ENCODE peak calls at places on chromosome 3, in nine cellular contexts. A is AG09309; Z is DND-41; K is cardiac fibroblast; W is fibroblast of the aortic adventitia; O is breast epithelium; T is hepatocyte; Y is CD8-positive, alpha-beta memory T cell; L is fibroblast of lung. U is an unnamed sample.

GRCh38 chr3:141452045-141452444 is 34.8 kb upstream of the RASA2 start:
- DNase-seq in K (peak), W (peak), A (no peak), Y (no peak), T (peak), L (peak), O (no peak), Z (peak), U (peak)

GRCh38 chr3:143120716-143121239 is 1.2 kb downstream of the CHST2 start:
- DNase-seq in K (peak), W (peak), Z (no peak), A (no peak), T (peak), L (peak), Y (peak), O (no peak), U (no peak)

GRCh38 chr3:144129536-144130214 is 158.1 kb downstream of the DIPK2A start:
- DNase-seq in W (no peak), T (no peak), O (no peak), Y (no peak), L (no peak), K (no peak), A (no peak), Z (no peak), U (peak)

GRCh38 chr3:193905993-193906396 is 230.0 kb upstream of the HES1 start:
- DNase-seq in Y (no peak), L (no peak), K (no peak), O (no peak), Z (no peak), W (no peak), A (no peak), T (no peak), U (peak)

GRCh38 chr3:5251196-5251583 is 63.7 kb downstream of the EDEM1 start:
- DNase-seq in K (no peak), L (no peak), A (no peak), T (no peak), W (no peak), Y (no peak), Z (no peak), O (no peak), U (no peak)

GRCh38 chr3:171967137-171967783 is 72.1 kb upstream of the FNDC3B start:
- DNase-seq in A (peak), O (no peak), T (peak), K (peak), Y (no peak), W (peak), L (peak), Z (no peak), U (peak)

GRCh38 chr3:39276746-39277145 is 3.1 kb downstream of the CX3CR1 start:
- DNase-seq in A (no peak), W (no peak), K (no peak), O (no peak), T (no peak), L (no peak), Y (no peak), Z (no peak), U (no peak)

GRCh38 chr3:79491029-79491634 is 276.7 kb downstream of the ROBO1 start:
- DNase-seq in Z (no peak), K (no peak), W (no peak), L (peak), O (no peak), T (no peak), A (no peak), Y (no peak), U (peak)

GRCh38 chr3:150583028-150583427 is 20.1 kb upstream of the SELENOT start:
- DNase-seq in L (no peak), Z (no peak), Y (no peak), K (no peak), W (no peak), O (no peak), A (no peak), T (no peak), U (no peak)

GRCh38 chr3:195207731-195208130 is 63.2 kb downstream of the XXYLT1 start:
- DNase-seq in O (no peak), Y (no peak), K (no peak), L (peak), W (peak), Z (no peak), T (no peak), A (no peak), U (no peak)

GRCh38 chr3:114590309-114591047 is 296.6 kb downstream of the TIGIT start:
- DNase-seq in Z (no peak), K (no peak), O (no peak), Y (no peak), A (no peak), L (no peak), T (no peak), W (no peak), U (no peak)

GRCh38 chr3:129829640-129830039 is 63.9 kb downstream of the TMCC1 start:
- DNase-seq in A (peak), Z (peak), Y (no peak), L (peak), O (peak), T (peak), W (peak), K (peak), U (peak)

GRCh38 chr3:32283304-32283703 is 44.8 kb downstream of the CMTM8 start:
- DNase-seq in L (no peak), Z (no peak), K (peak), O (no peak), T (peak), W (no peak), Y (no peak), A (no peak), U (no peak)

GRCh38 chr3:111803123-111803593 is 55.9 kb upstream of the PHLDB2 start:
- DNase-seq in Y (no peak), O (peak), W (peak), Z (no peak), K (peak), L (peak), T (peak), A (peak), U (peak)

GRCh38 chr3:169497567-169498257 is 165.8 kb downstream of the MECOM start:
- DNase-seq in T (no peak), W (peak), A (no peak), L (peak), O (no peak), K (peak), Y (no peak), Z (no peak), U (no peak)

GRCh38 chr3:75118805-75119204 is 504.3 kb upstream of the CNTN3 start:
- DNase-seq in T (no peak), Z (no peak), K (no peak), W (no peak), L (no peak), A (no peak), Y (no peak), O (no peak), U (no peak)

GRCh38 chr3:184582583-184582982 is 21.0 kb downstream of the EPHB3 start:
- DNase-seq in W (peak), Z (no peak), L (no peak), A (no peak), T (no peak), Y (no peak), O (no peak), K (peak), U (no peak)

GRCh38 chr3:126129408-126129891 is 45.5 kb upstream of the SLC41A3 start:
- DNase-seq in W (no peak), A (no peak), Y (no peak), O (peak), K (peak), L (no peak), T (no peak), Z (no peak), U (no peak)

GRCh38 chr3:52787246-52787645 is 7.3 kb upstream of the ITIH3 start:
- DNase-seq in A (no peak), W (no peak), K (no peak), Y (no peak), L (no peak), Z (no peak), O (no peak), T (no peak), U (no peak)

GRCh38 chr3:152436707-152437615 is 168.2 kb downstream of the MBNL1 start:
- DNase-seq in T (no peak), K (no peak), Y (no peak), A (no peak), W (no peak), O (no peak), L (no peak), Z (no peak), U (no peak)

GRCh38 chr3:147298511-147298982 is 107.8 kb downstream of the ZIC4 start:
- DNase-seq in L (peak), Y (no peak), K (peak), W (peak), Z (no peak), O (no peak), T (peak), A (peak), U (peak)

GRCh38 chr3:99410789-99411311 is 227.5 kb upstream of the COL8A1 start:
- DNase-seq in Z (no peak), W (peak), O (no peak), Y (no peak), K (peak), A (peak), L (peak), T (no peak), U (peak)

GRCh38 chr3:177676148-177676547 is 478.9 kb upstream of the TBL1XR1 start:
- DNase-seq in L (no peak), W (no peak), O (no peak), Z (no peak), A (no peak), T (no peak), Y (no peak), K (no peak), U (no peak)

GRCh38 chr3:117547956-117548550 is 838.5 kb downstream of the TUSC7 start:
- DNase-seq in A (no peak), O (no peak), Y (no peak), L (peak), K (peak), Z (no peak), T (no peak), W (peak), U (peak)

GRCh38 chr3:167520656-167521360 is 47.0 kb upstream of the SERPINI2 start:
- DNase-seq in A (no peak), Y (no peak), O (no peak), T (peak), K (no peak), Z (no peak), W (no peak), L (no peak), U (no peak)

GRCh38 chr3:127389913-127390312 is 102.1 kb upstream of the PRR20G start:
- DNase-seq in L (no peak), K (no peak), T (no peak), Z (no peak), Y (no peak), A (no peak), W (no peak), O (no peak), U (no peak)

GRCh38 chr3:126083913-126084514 is at the start of gene SLC41A3:
- DNase-seq in L (peak), Y (peak), A (peak), O (peak), K (peak), W (peak), Z (peak), T (peak), U (no peak)

GRCh38 chr3:38455639-38456430 is 2.1 kb downstream of the ACVR2B start:
- DNase-seq in A (no peak), K (no peak), W (no peak), T (no peak), L (peak), O (no peak), Z (no peak), Y (no peak), U (no peak)

GRCh38 chr3:133509482-133509881 is 64.0 kb upstream of the CDV3 start:
- DNase-seq in Z (no peak), L (no peak), A (no peak), W (no peak), Y (no peak), O (no peak), T (no peak), K (peak), U (no peak)

GRCh38 chr3:71461749-71462483 is 121.6 kb downstream of the FOXP1 start:
- DNase-seq in T (no peak), Z (no peak), O (no peak), L (peak), K (peak), Y (no peak), W (no peak), A (no peak), U (no peak)

GRCh38 chr3:190709351-190709773 is 153.1 kb downstream of the GMNC start:
- DNase-seq in Z (no peak), W (peak), T (no peak), A (peak), O (no peak), K (peak), Y (no peak), L (peak), U (peak)

GRCh38 chr3:133573629-133574194 is at the start of gene CDV3:
- DNase-seq in L (no peak), A (no peak), Y (no peak), O (no peak), Z (no peak), K (no peak), W (no peak), T (no peak), U (no peak)

GRCh38 chr3:122183893-122184590 is 574 bp downstream of the CASR start:
- DNase-seq in Y (no peak), L (no peak), W (no peak), T (no peak), Z (no peak), A (no peak), O (no peak), K (no peak), U (no peak)
- H3K4me3 ChIP-seq in Y (no peak), L (no peak), W (no peak), T (peak), Z (no peak), A (no peak), O (peak), K (no peak), U (no peak)

DNA sequence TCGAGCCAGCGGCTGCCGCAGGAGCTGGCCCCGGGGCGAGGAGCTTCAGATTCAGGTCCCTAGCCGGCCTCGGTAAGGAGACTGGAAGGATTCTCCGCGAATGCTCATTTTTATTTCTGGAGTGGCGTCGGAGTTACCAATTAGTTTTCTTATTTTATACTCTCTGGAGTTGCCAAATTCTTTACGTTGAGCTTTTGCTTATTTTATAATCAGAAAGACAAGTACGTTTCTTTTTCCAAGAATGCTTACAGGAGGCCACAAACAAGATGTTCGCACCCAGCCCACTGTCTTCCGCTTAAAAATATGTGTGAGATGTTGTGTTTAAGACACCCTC is 453 bp upstream of the GPR156 start:
- DNase-seq in O (no peak), Y (no peak), K (no peak), W (no peak), Z (no peak), T (no peak), L (no peak), A (no peak), U (no peak)
- H3K4me3 ChIP-seq in O (peak), Y (no peak), K (peak), W (peak), Z (no peak), T (peak), L (peak), A (peak), U (peak)

GRCh38 chr3:8827641-8828040 is 58.2 kb upstream of the OXTR start:
- DNase-seq in T (no peak), Z (no peak), K (no peak), Y (no peak), W (no peak), L (no peak), A (no peak), O (no peak), U (no peak)
- H3K4me3 ChIP-seq in T (no peak), Z (no peak), K (no peak), Y (no peak), W (no peak), L (no peak), A (no peak), O (no peak), U (no peak)

DNA sequence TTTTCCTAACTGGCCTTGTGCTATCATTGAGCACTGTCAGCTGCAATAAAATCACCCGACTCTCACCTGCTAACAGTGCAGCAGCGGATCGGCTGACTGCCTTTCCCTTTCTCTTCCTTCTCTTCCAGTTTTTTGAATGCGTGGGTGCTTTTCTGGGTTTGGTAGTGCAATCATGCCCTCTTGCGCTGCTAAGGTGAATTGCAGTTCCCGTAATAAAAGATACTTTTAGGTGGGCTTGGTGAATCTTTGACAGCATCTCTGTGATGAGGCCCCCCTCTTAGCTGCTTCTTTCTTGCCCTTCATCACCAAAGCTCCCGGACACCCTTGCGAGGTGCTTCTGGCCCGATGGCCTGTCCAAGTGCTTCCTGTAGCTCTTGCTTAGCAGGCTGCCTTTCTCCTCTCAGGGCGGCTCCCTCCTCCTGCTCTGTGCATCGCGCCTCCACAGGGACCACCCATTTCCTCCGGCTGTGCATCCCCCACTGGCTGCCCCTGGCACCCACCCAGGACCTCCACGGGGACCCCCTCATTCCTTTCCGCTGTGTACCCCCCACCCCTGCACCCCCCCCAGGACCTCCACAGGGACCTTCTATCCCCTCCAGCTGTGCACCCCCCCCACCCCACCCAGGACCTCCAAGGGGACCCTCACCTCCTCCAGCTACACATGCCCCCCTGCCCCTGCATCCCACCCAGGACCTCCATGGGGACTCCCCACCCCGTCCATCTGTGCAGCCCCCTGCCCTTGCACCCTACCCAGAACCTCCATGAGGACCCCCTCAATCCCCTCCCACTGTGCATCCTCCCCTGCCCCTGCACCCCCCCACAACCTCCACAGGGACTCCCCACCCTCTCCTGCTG is 50.8 kb upstream of the RPL32 start:
- DNase-seq in A (peak), T (peak), O (peak), K (peak), Z (peak), L (peak), W (peak), Y (no peak), U (peak)
- H3K4me3 ChIP-seq in A (peak), T (no peak), O (peak), K (no peak), Z (no peak), L (no peak), W (peak), Y (peak), U (peak)

GRCh38 chr3:86938305-86938704 is 52.6 kb downstream of the VGLL3 start:
- DNase-seq in K (no peak), Y (no peak), O (no peak), Z (no peak), A (no peak), W (no peak), L (no peak), T (no peak), U (no peak)

GRCh38 chr3:86937306-86937791 is 53.6 kb downstream of the VGLL3 start:
- DNase-seq in O (peak), K (peak), Z (no peak), Y (no peak), W (peak), T (peak), L (peak), A (peak), U (peak)

GRCh38 chr3:86938706-86939105 is 52.2 kb downstream of the VGLL3 start:
- DNase-seq in Y (no peak), O (no peak), W (peak), K (peak), T (no peak), A (peak), L (peak), Z (no peak), U (peak)

GRCh38 chr3:86930831-86931230 is 60.1 kb downstream of the VGLL3 start:
- DNase-seq in W (no peak), Y (no peak), T (no peak), O (no peak), A (no peak), K (no peak), Z (no peak), L (no peak), U (no peak)

GRCh38 chr3:86934851-86935250 is 56.1 kb downstream of the VGLL3 start:
- DNase-seq in T (no peak), L (no peak), Y (no peak), Z (no peak), K (peak), O (no peak), A (no peak), W (peak), U (no peak)
- H3K4me3 ChIP-seq in T (no peak), L (no peak), Y (no peak), Z (no peak), K (no peak), O (no peak), A (no peak), W (no peak), U (no peak)

GRCh38 chr3:42229266-42229941 is 36.6 kb downstream of the CCK start:
- DNase-seq in W (no peak), L (no peak), O (peak), T (no peak), Z (no peak), A (no peak), Y (no peak), K (no peak), U (no peak)

GRCh38 chr3:42226470-42227425 is 39.2 kb downstream of the CCK start:
- DNase-seq in A (no peak), W (no peak), T (no peak), Z (no peak), L (no peak), O (no peak), K (peak), Y (no peak), U (no peak)

GRCh38 chr3:42230860-42231259 is 35.1 kb downstream of the CCK start:
- DNase-seq in L (no peak), Z (no peak), K (no peak), Y (no peak), T (no peak), O (no peak), W (no peak), A (no peak), U (no peak)

GRCh38 chr3:42228796-42229195 is 37.2 kb downstream of the CCK start:
- DNase-seq in W (peak), K (peak), Z (no peak), L (no peak), T (no peak), A (no peak), O (no peak), Y (no peak), U (no peak)

DNA sequence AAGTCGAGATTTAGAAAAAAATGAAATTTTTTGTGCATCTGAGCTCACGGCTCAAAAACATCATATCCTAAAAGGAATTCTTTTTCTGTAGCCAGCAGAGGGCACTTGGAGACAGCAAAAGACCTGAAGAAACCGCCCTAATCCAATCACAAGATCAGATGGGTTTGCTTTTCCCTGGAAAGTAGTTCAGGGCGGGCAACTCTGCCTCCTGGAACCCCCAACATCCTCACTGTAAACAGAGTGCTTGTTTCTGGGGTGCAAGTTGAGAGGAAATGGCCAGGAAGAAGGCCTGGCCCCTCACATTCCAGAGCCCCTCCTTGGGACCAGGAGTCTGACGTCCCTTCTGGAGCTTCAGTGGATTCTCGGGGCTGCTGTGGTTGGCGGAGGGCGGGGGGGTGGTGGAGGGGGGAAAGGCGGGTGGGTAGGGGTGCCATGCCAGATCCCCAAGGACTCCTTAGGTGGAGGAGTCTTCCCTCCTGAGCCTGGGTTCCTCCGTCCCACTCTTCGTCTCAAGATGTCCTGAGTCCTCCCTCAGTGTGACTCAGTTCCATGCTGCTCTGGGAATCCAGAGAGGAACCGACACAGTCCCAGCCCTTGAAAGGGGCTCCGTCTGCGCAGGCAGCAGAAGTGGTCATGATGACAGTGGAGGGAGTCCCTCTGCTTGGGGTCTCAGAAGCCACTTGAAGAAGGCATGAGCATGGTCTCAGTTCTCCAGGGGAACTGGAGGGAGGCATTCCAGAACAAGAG is 35.9 kb downstream of the CCK start:
- DNase-seq in W (peak), L (peak), Z (no peak), K (peak), A (peak), Y (no peak), O (no peak), T (peak), U (no peak)
- H3K4me3 ChIP-seq in W (peak), L (no peak), Z (no peak), K (no peak), A (peak), Y (no peak), O (no peak), T (no peak), U (no peak)

U was measured in skeletal muscle cell.